ENCODE peak calls at places on chromosomes 13 and 19, in seven cellular contexts. One of them, this sample, is unnamed. For H3K27me3, the result is how much of the 10 kb centered on the place peaks cover.

GRCh38 chr13:68323106-68323505 is 1093.0 kb upstream of the PCDH9 start:
- DNase-seq in endodermal cell: no peak
- DNase-seq in dorsolateral prefrontal cortex: no peak
- DNase-seq in lower lobe of right lung: no peak
- DNase-seq in suprapubic skin: no peak
- DNase-seq in GM23248: no peak
- DNase-seq in GM23338: no peak
- DNase-seq in this sample: no peak

GRCh38 chr13:40983725-40984669 is 35.1 kb downstream of the ELF1 start:
- DNase-seq in endodermal cell: no peak
- DNase-seq in dorsolateral prefrontal cortex: no peak
- DNase-seq in lower lobe of right lung: no peak
- DNase-seq in suprapubic skin: no peak
- DNase-seq in GM23248: no peak
- DNase-seq in GM23338: no peak
- DNase-seq in this sample: no peak

GRCh38 chr13:52405767-52406494 is at the start of gene THSD1:
- DNase-seq in endodermal cell: peak
- DNase-seq in dorsolateral prefrontal cortex: no peak
- DNase-seq in lower lobe of right lung: peak
- DNase-seq in suprapubic skin: peak
- DNase-seq in GM23248: peak
- DNase-seq in GM23338: peak
- DNase-seq in this sample: peak

GRCh38 chr13:110304256-110304655 is 2.7 kb downstream of the COL4A1 start:
- DNase-seq in endodermal cell: no peak
- DNase-seq in dorsolateral prefrontal cortex: no peak
- DNase-seq in lower lobe of right lung: no peak
- DNase-seq in suprapubic skin: peak
- DNase-seq in GM23248: peak
- DNase-seq in GM23338: no peak
- DNase-seq in this sample: no peak

GRCh38 chr19:44878119-44878865 is 12.8 kb upstream of the TOMM40 start:
- DNase-seq in endodermal cell: no peak
- DNase-seq in dorsolateral prefrontal cortex: no peak
- DNase-seq in lower lobe of right lung: no peak
- DNase-seq in suprapubic skin: no peak
- DNase-seq in GM23248: no peak
- DNase-seq in GM23338: no peak
- DNase-seq in this sample: no peak

GRCh38 chr19:5514001-5514400 is 53.8 kb downstream of the TINCR start:
- DNase-seq in endodermal cell: no peak
- DNase-seq in dorsolateral prefrontal cortex: no peak
- DNase-seq in lower lobe of right lung: no peak
- DNase-seq in suprapubic skin: no peak
- DNase-seq in GM23248: no peak
- DNase-seq in GM23338: no peak
- DNase-seq in this sample: no peak

GRCh38 chr19:31252476-31252875 is 96.8 kb downstream of the TSHZ3 start:
- DNase-seq in endodermal cell: no peak
- DNase-seq in dorsolateral prefrontal cortex: no peak
- DNase-seq in lower lobe of right lung: no peak
- DNase-seq in suprapubic skin: no peak
- DNase-seq in GM23248: no peak
- DNase-seq in GM23338: no peak
- DNase-seq in this sample: no peak

GRCh38 chr19:30689474-30689873 is 317.3 kb downstream of the ZNF536 start:
- DNase-seq in endodermal cell: no peak
- DNase-seq in dorsolateral prefrontal cortex: no peak
- DNase-seq in lower lobe of right lung: no peak
- DNase-seq in suprapubic skin: peak
- DNase-seq in GM23248: no peak
- DNase-seq in GM23338: peak
- DNase-seq in this sample: no peak

GRCh38 chr13:44298314-44298713 is 75.3 kb upstream of the SERP2 start:
- DNase-seq in endodermal cell: no peak
- DNase-seq in dorsolateral prefrontal cortex: no peak
- DNase-seq in lower lobe of right lung: no peak
- DNase-seq in suprapubic skin: no peak
- DNase-seq in GM23248: peak
- DNase-seq in GM23338: no peak
- DNase-seq in this sample: no peak

GRCh38 chr13:102904408-102904862 is 58.6 kb downstream of the ERCC5 start:
- DNase-seq in endodermal cell: no peak
- DNase-seq in dorsolateral prefrontal cortex: no peak
- DNase-seq in lower lobe of right lung: no peak
- DNase-seq in suprapubic skin: no peak
- DNase-seq in GM23248: no peak
- DNase-seq in GM23338: no peak
- DNase-seq in this sample: no peak

GRCh38 chr13:75173457-75174356 is 308.3 kb downstream of the TBC1D4 start:
- DNase-seq in endodermal cell: peak
- DNase-seq in dorsolateral prefrontal cortex: no peak
- DNase-seq in lower lobe of right lung: no peak
- DNase-seq in suprapubic skin: no peak
- DNase-seq in GM23248: no peak
- DNase-seq in GM23338: peak
- DNase-seq in this sample: no peak

GRCh38 chr13:77860621-77861020 is 58.0 kb downstream of the EDNRB start:
- DNase-seq in endodermal cell: no peak
- DNase-seq in dorsolateral prefrontal cortex: no peak
- DNase-seq in lower lobe of right lung: no peak
- DNase-seq in suprapubic skin: no peak
- DNase-seq in GM23248: peak
- DNase-seq in GM23338: no peak
- DNase-seq in this sample: no peak

GRCh38 chr19:3908266-3909054 is 24.4 kb upstream of the NMRK2 start:
- DNase-seq in endodermal cell: no peak
- DNase-seq in dorsolateral prefrontal cortex: no peak
- DNase-seq in lower lobe of right lung: no peak
- DNase-seq in suprapubic skin: no peak
- DNase-seq in GM23248: no peak
- DNase-seq in GM23338: no peak
- DNase-seq in this sample: no peak

GRCh38 chr19:3902317-3902973 is 22.0 kb downstream of the ATCAY start:
- DNase-seq in endodermal cell: no peak
- DNase-seq in dorsolateral prefrontal cortex: no peak
- DNase-seq in lower lobe of right lung: no peak
- DNase-seq in suprapubic skin: no peak
- DNase-seq in GM23248: no peak
- DNase-seq in GM23338: no peak
- DNase-seq in this sample: no peak

GRCh38 chr19:3904233-3904632 is 23.7 kb downstream of the ATCAY start:
- DNase-seq in endodermal cell: no peak
- DNase-seq in dorsolateral prefrontal cortex: no peak
- DNase-seq in lower lobe of right lung: no peak
- DNase-seq in suprapubic skin: no peak
- DNase-seq in GM23248: no peak
- DNase-seq in GM23338: no peak
- DNase-seq in this sample: no peak

GRCh38 chr19:3910105-3910504 is 22.8 kb upstream of the NMRK2 start:
- DNase-seq in endodermal cell: no peak
- DNase-seq in dorsolateral prefrontal cortex: no peak
- DNase-seq in lower lobe of right lung: no peak
- DNase-seq in suprapubic skin: no peak
- DNase-seq in GM23248: no peak
- DNase-seq in GM23338: no peak
- DNase-seq in this sample: no peak

GRCh38 chr19:3907626-3908265 is 25.1 kb upstream of the NMRK2 start:
- DNase-seq in endodermal cell: no peak
- DNase-seq in dorsolateral prefrontal cortex: no peak
- DNase-seq in lower lobe of right lung: no peak
- DNase-seq in suprapubic skin: no peak
- DNase-seq in GM23248: no peak
- DNase-seq in GM23338: no peak
- DNase-seq in this sample: no peak
- H3K27me3 ChIP-seq in endodermal cell: under half
- H3K27me3 ChIP-seq in dorsolateral prefrontal cortex: under half
- H3K27me3 ChIP-seq in lower lobe of right lung: under half
- H3K27me3 ChIP-seq in suprapubic skin: under half
- H3K27me3 ChIP-seq in GM23248: under half
- H3K27me3 ChIP-seq in GM23338: under half
- H3K27me3 ChIP-seq in this sample: under half

GRCh38 chr13:114140131-114140908 is 7.9 kb upstream of the RASA3 start:
- DNase-seq in endodermal cell: no peak
- DNase-seq in dorsolateral prefrontal cortex: no peak
- DNase-seq in lower lobe of right lung: no peak
- DNase-seq in suprapubic skin: no peak
- DNase-seq in GM23248: no peak
- DNase-seq in GM23338: no peak
- DNase-seq in this sample: no peak
- H3K4me3 ChIP-seq in endodermal cell: no peak
- H3K4me3 ChIP-seq in dorsolateral prefrontal cortex: peak
- H3K4me3 ChIP-seq in lower lobe of right lung: no peak
- H3K4me3 ChIP-seq in suprapubic skin: no peak
- H3K4me3 ChIP-seq in GM23248: no peak
- H3K4me3 ChIP-seq in GM23338: no peak
- H3K4me3 ChIP-seq in this sample: no peak

DNA sequence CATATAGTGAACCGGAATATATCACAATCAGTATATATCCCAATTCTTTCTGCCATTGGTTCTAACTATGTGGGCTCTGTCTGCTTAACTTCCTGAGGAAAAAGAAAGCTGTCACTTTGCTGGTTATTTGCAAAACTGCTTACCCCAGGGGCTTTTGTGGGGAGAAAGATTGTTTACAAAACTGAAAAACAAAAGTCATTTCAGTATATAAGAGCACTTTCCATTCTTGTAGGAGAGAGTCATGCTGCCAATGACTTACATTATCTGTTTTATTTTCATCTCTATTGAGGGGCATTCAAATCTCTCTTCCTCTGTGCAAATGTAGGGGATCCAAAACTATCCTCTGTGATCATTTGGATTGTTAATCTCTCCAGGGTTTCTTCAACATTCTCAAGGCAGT is 3.2 kb upstream of the HS6ST3 start:
- DNase-seq in endodermal cell: no peak
- DNase-seq in dorsolateral prefrontal cortex: no peak
- DNase-seq in lower lobe of right lung: no peak
- DNase-seq in suprapubic skin: no peak
- DNase-seq in GM23248: no peak
- DNase-seq in GM23338: no peak
- DNase-seq in this sample: no peak
- H3K27me3 ChIP-seq in endodermal cell: under half
- H3K27me3 ChIP-seq in dorsolateral prefrontal cortex: under half
- H3K27me3 ChIP-seq in lower lobe of right lung: under half
- H3K27me3 ChIP-seq in suprapubic skin: half or more
- H3K27me3 ChIP-seq in GM23248: under half
- H3K27me3 ChIP-seq in GM23338: under half
- H3K27me3 ChIP-seq in this sample: half or more

GRCh38 chr13:92538164-92538563 is 688.4 kb upstream of the GPC6 start:
- DNase-seq in endodermal cell: no peak
- DNase-seq in dorsolateral prefrontal cortex: no peak
- DNase-seq in lower lobe of right lung: no peak
- DNase-seq in suprapubic skin: no peak
- DNase-seq in GM23248: no peak
- DNase-seq in GM23338: no peak
- DNase-seq in this sample: no peak
- H3K4me3 ChIP-seq in endodermal cell: no peak
- H3K4me3 ChIP-seq in dorsolateral prefrontal cortex: no peak
- H3K4me3 ChIP-seq in lower lobe of right lung: no peak
- H3K4me3 ChIP-seq in suprapubic skin: no peak
- H3K4me3 ChIP-seq in GM23248: no peak
- H3K4me3 ChIP-seq in GM23338: no peak
- H3K4me3 ChIP-seq in this sample: no peak

DNA sequence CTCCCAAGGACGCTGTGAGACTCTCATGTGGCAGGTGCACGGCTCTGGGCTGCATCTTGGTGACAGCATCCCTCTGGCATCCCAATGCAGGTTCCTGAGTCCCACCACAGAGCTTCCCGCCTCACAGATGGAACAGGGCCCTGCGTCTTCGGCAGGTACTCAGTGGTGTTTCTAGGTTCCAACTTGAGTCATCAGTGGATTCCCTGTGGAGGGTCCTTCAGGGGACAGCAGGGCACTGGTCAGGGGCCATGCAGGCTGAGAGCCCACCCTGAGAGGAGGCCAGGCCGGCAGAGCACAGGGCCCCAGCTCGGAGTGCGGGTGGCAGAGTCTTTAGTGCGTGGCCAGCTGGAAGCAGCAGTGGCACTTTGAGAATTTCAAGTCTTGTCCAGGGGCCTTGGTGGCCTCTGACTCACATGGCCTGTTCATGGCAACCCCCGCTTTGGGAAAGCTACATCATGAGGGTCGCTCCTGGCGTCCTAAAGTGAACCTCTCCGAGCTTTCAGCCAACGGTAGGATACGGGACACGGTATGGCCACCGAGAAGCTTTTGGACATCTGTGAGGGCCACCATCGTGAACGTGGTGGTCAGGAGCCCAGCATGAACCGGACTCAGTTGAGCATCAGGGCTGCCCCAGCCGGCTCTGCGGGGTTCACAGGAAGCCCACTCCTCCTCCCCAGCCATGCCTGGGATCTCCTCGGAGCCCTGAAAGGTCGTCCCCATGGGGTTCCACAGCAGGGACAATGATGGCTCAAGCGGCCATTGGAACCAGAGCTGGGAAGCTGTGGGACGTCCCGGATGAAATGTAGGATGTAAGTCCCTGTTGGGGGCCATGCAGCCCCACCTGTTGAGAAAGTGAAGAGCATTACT is 72.0 kb upstream of the MCF2L start:
- DNase-seq in endodermal cell: no peak
- DNase-seq in dorsolateral prefrontal cortex: no peak
- DNase-seq in lower lobe of right lung: peak
- DNase-seq in suprapubic skin: no peak
- DNase-seq in GM23248: no peak
- DNase-seq in GM23338: no peak
- DNase-seq in this sample: peak
- H3K27me3 ChIP-seq in endodermal cell: under half
- H3K27me3 ChIP-seq in dorsolateral prefrontal cortex: under half
- H3K27me3 ChIP-seq in lower lobe of right lung: under half
- H3K27me3 ChIP-seq in suprapubic skin: under half
- H3K27me3 ChIP-seq in GM23248: half or more
- H3K27me3 ChIP-seq in GM23338: under half
- H3K27me3 ChIP-seq in this sample: half or more

GRCh38 chr19:13396256-13397080 is 109.8 kb downstream of the CACNA1A start:
- DNase-seq in endodermal cell: peak
- DNase-seq in dorsolateral prefrontal cortex: peak
- DNase-seq in lower lobe of right lung: peak
- DNase-seq in suprapubic skin: no peak
- DNase-seq in GM23248: peak
- DNase-seq in GM23338: peak
- DNase-seq in this sample: peak
- H3K4me3 ChIP-seq in endodermal cell: no peak
- H3K4me3 ChIP-seq in dorsolateral prefrontal cortex: peak
- H3K4me3 ChIP-seq in lower lobe of right lung: no peak
- H3K4me3 ChIP-seq in suprapubic skin: no peak
- H3K4me3 ChIP-seq in GM23248: no peak
- H3K4me3 ChIP-seq in GM23338: no peak
- H3K4me3 ChIP-seq in this sample: no peak